ENCODE peak calls at places on chromosomes 11 and 22, in five cellular contexts. L, T, J, U and C are unnamed samples.

GRCh38 chr22:49934144-49934890 is 15.9 kb downstream of the CRELD2 start:
- DNase-seq in L (no peak), T (no peak), J (peak; percentile 80), U (no peak), C (peak; percentile 62)

GRCh38 chr11:15258433-15259350 is 144.0 kb downstream of the INSC start:
- DNase-seq in L (peak; percentile 55), T (peak; percentile 5), J (peak; percentile 72), U (peak; percentile 37), C (peak; percentile 29)

GRCh38 chr11:134643519-134644042 is 231.5 kb upstream of the B3GAT1 start:
- DNase-seq in L (peak; percentile 24), T (no peak), J (no peak), U (no peak), C (no peak)

GRCh38 chr11:107651672-107652071 is 60.2 kb downstream of the SLN start:
- DNase-seq in L (peak; percentile 44), T (no peak), J (no peak), U (peak; percentile 16), C (peak; percentile 9)

GRCh38 chr22:32920032-32920628 is 118.6 kb downstream of the TIMP3 start:
- DNase-seq in L (no peak), T (no peak), J (peak; percentile 14), U (no peak), C (peak; percentile 46)

GRCh38 chr11:112542479-112542878 is 281.8 kb upstream of the PLET1 start:
- DNase-seq in L (no peak), T (no peak), J (peak; percentile 45), U (no peak), C (no peak)

GRCh38 chr22:39815882-39816395 is 77.6 kb downstream of the ENTHD1 start:
- DNase-seq in L (peak; percentile 26), T (no peak), J (no peak), U (no peak), C (no peak)

GRCh38 chr11:10607462-10607861 is 39.0 kb upstream of the LYVE1 start:
- DNase-seq in L (no peak), T (no peak), J (no peak), U (no peak), C (no peak)

GRCh38 chr22:35400335-35400680 is 368 bp downstream of the MCM5 start:
- DNase-seq in L (peak; percentile 54), T (no peak), J (no peak), U (peak; percentile 64), C (peak; percentile 41)

GRCh38 chr22:24106385-24107381 is 74.6 kb upstream of the SUSD2 start:
- DNase-seq in L (peak; percentile 45), T (no peak), J (no peak), U (peak; percentile 20), C (no peak)

GRCh38 chr11:6006395-6006794 is 351 bp downstream of the OR56A4 start:
- DNase-seq in L (no peak), T (peak; percentile 2), J (no peak), U (no peak), C (no peak)
- TF ChIP-seq EZH2 in L (no peak), T (no peak), J (no peak), U (no peak), C (no peak)

GRCh38 chr11:122721964-122722266 is 66.4 kb downstream of the UBASH3B start:
- DNase-seq in L (no peak), T (peak; percentile 83), J (no peak), U (no peak), C (peak; percentile 77)
- H3K4me1 ChIP-seq in L (peaks cover 8% of the 10 kb centered on the region), T (peaks cover 37% of the 10 kb centered on the region), J (no peaks in the 10 kb centered on the region), U (peaks cover 15% of the 10 kb centered on the region), C (peaks cover 46% of the 10 kb centered on the region)

DNA sequence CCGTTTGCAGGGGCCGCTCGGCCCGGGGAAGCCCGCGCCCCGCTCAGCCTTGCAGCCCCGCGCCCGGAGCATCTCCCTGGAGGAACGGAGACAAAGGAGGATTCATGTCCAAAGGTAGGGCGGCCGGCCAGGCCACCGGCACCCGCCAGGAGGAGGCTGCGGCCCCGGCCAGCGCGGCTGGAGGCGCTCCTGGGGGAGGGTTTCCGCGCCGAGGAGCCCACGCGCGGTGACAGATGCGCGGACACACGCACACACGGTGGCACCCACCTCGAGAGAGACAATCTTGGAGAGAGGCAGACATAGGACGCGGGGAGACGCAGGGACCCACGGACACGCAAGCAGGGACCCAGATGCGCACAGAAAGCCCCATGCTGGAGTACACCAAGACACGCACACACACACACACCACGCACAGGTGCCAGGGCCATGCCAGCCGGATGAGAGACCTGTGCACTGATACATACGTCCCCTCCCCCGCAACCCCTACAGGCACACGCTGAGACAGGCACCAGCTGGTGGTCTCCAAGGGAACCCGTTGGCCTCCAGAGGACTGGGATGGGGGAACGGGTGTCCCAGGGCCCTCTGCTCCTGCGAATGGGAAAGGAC is 7.8 kb downstream of the SEPTIN3 start:
- DNase-seq in L (peak; percentile 72), T (no peak), J (no peak), U (peak; percentile 42), C (peak; percentile 21)
- TF ChIP-seq EZH2 in L (no peak), T (peak; percentile 34), J (no peak), U (no peak), C (no peak)

GRCh38 chr22:28940441-28940840 is 57.1 kb downstream of the ZNRF3 start:
- DNase-seq in L (no peak), T (no peak), J (no peak), U (peak; percentile 58), C (no peak)

GRCh38 chr22:28942333-28942732 is 59.0 kb downstream of the ZNRF3 start:
- DNase-seq in L (no peak), T (no peak), J (no peak), U (no peak), C (no peak)

GRCh38 chr22:28943501-28943879 is 60.1 kb downstream of the ZNRF3 start:
- DNase-seq in L (no peak), T (no peak), J (no peak), U (no peak), C (no peak)

GRCh38 chr22:28939932-28940331 is 56.6 kb downstream of the ZNRF3 start:
- DNase-seq in L (no peak), T (no peak), J (no peak), U (peak; percentile 55), C (no peak)

GRCh38 chr22:28942801-28943500 is 59.6 kb downstream of the ZNRF3 start:
- DNase-seq in L (no peak), T (no peak), J (no peak), U (peak; percentile 64), C (no peak)
- H3K4me1 ChIP-seq in L (peaks cover 57% of the 10 kb centered on the region), T (no peaks in the 10 kb centered on the region), J (peaks cover 14% of the 10 kb centered on the region), U (peaks cover 62% of the 10 kb centered on the region), C (no peaks in the 10 kb centered on the region)

DNA sequence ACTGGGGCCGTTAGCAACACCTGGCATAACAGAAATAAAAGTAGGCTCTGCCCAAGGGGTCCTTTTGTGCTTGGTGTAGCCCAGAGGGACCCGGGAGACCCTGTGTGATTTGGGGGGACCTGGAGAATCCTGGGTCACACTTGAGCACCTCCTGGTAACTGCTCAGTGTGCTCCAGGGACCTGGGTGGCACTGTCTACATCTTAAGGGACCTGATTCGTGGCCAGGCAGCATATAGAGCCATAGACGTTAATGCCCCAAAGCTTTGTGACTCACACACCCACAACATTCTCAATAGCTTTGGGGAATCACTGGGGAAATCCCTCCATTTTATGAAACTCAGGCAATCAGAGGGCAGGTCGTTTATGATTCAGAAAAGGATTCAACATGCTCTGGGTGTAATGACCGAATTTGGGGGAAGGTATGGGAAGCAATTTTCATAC is 3.6 kb upstream of the IGF2 start:
- DNase-seq in L (no peak), T (peak; percentile 89), J (no peak), U (no peak), C (peak; percentile 64)
- TF ChIP-seq EZH2 in L (peak; percentile 92), T (no peak), J (no peak), U (no peak), C (no peak)

GRCh38 chr22:37639070-37639760 is at the start of gene SH3BP1:
- DNase-seq in L (peak; percentile 87), T (peak; percentile 32), J (peak; percentile 81), U (peak; percentile 80), C (peak; percentile 70)
- H3K4me1 ChIP-seq in L (peaks cover 21% of the 10 kb centered on the region), T (peaks cover 23% of the 10 kb centered on the region), J (peaks cover 70% of the 10 kb centered on the region), U (peaks cover 12% of the 10 kb centered on the region), C (peaks cover 8% of the 10 kb centered on the region)